ENCODE peak calls at places on chromosomes 13 and 19, in four cellular contexts. I, G, H and S are unnamed samples.

GRCh38 chr13:67296511-67296910 is 66.4 kb upstream of the PCDH9 start:
- DNase-seq in I (no peak), G (no peak), H (no peak), S (no peak)

GRCh38 chr13:46751811-46752635 is 44.9 kb downstream of the ESD start:
- DNase-seq in G (peak; percentile 57), I (no peak), H (no peak), S (no peak)

GRCh38 chr19:55358943-55359908 is 3.8 kb downstream of the GARIN5B start:
- DNase-seq in I (no peak), G (no peak), H (no peak), S (no peak)

GRCh38 chr19:56145698-56146097 is 4.6 kb downstream of the ZNF444 start:
- DNase-seq in G (no peak), H (no peak), I (no peak), S (no peak)

GRCh38 chr13:27783111-27783510 is 9.2 kb upstream of the GSX1 start:
- DNase-seq in H (no peak), G (no peak), I (no peak), S (no peak)

GRCh38 chr19:3759482-3760254 is 1.8 kb downstream of the APBA3 start:
- DNase-seq in I (no peak), G (no peak), H (no peak), S (no peak)

GRCh38 chr19:2695288-2695866 is 7.1 kb downstream of the GNG7 start:
- DNase-seq in G (no peak), I (no peak), H (peak; percentile 66), S (no peak)

GRCh38 chr13:43089912-43090498 is 66.6 kb downstream of the DNAJC15 start:
- DNase-seq in H (no peak), G (no peak), I (no peak), S (no peak)

GRCh38 chr19:13025819-13026477 is 30.7 kb downstream of the NFIX start:
- DNase-seq in G (no peak), H (no peak), I (no peak), S (no peak)

GRCh38 chr19:13027557-13027956 is 32.3 kb downstream of the NFIX start:
- DNase-seq in G (no peak), I (no peak), H (no peak), S (no peak)

GRCh38 chr19:13024958-13025653 is 29.8 kb downstream of the NFIX start:
- DNase-seq in I (no peak), H (no peak), G (no peak), S (no peak)

GRCh38 chr19:13027031-13027430 is 31.8 kb downstream of the NFIX start:
- DNase-seq in G (no peak), I (no peak), H (no peak), S (no peak)

DNA sequence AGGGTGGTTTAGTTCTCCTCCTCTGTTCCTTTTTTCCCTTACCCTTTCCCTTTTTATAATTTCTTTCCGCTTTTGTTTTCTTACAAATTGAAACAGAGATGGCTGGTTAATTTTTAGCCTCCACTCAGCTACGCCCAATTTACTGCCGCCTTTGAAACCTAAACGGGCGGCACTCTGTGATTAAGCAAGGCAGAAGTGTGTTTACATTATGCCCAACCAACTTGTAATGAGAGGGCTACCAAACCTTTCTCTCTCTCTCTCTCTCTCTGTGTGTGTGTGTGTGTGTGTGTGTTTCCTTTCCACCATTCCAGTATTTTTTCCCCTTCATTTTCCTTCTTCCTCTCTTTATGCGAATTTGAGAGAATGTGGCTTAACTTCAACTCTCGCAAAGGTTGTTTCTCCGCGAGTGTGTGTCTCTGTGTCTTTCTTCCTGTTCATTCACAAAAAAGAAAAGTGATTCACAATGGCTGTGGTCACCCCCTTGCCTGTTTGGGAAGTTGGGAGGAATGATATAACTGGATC is 31.3 kb downstream of the NFIX start:
- DNase-seq in I (no peak), H (no peak), G (no peak), S (no peak)
- H3K27ac ChIP-seq in I (peak overlapping the region; percentile 97), H (peak overlapping the region; percentile 65), G (no peak overlapping the region), S (no peak overlapping the region)

GRCh38 chr13:18995259-18995873 is 186.3 kb downstream of the TUBA3C start:
- DNase-seq in G (no peak), H (no peak), I (no peak), S (no peak)
- H3K9me3 ChIP-seq in G (no peaks in the 10 kb centered on the region), H (peaks cover 46% of the 10 kb centered on the region), I (peaks cover 3% of the 10 kb centered on the region), S (no peaks in the 10 kb centered on the region)

GRCh38 chr13:57635541-57635940 is 4.0 kb downstream of the PCDH17 start:
- DNase-seq in G (no peak), H (no peak), I (no peak), S (no peak)

GRCh38 chr13:57633141-57633949 is 1.8 kb downstream of the PCDH17 start:
- DNase-seq in H (peak; percentile 81), G (peak; percentile 23), I (no peak), S (no peak)

GRCh38 chr13:57636811-57637210 is 5.3 kb downstream of the PCDH17 start:
- DNase-seq in G (no peak), I (no peak), H (no peak), S (no peak)

GRCh38 chr13:57633950-57634828 is 2.6 kb downstream of the PCDH17 start:
- DNase-seq in H (peak; percentile 20), G (peak; percentile 20), I (no peak), S (no peak)

GRCh38 chr13:57634829-57635165 is 3.3 kb downstream of the PCDH17 start:
- DNase-seq in G (no peak), I (no peak), H (peak; percentile 19), S (no peak)
- H3K27ac ChIP-seq in G (no peak overlapping the region), I (no peak overlapping the region), H (peak overlapping the region; percentile 50), S (no peak overlapping the region)

DNA sequence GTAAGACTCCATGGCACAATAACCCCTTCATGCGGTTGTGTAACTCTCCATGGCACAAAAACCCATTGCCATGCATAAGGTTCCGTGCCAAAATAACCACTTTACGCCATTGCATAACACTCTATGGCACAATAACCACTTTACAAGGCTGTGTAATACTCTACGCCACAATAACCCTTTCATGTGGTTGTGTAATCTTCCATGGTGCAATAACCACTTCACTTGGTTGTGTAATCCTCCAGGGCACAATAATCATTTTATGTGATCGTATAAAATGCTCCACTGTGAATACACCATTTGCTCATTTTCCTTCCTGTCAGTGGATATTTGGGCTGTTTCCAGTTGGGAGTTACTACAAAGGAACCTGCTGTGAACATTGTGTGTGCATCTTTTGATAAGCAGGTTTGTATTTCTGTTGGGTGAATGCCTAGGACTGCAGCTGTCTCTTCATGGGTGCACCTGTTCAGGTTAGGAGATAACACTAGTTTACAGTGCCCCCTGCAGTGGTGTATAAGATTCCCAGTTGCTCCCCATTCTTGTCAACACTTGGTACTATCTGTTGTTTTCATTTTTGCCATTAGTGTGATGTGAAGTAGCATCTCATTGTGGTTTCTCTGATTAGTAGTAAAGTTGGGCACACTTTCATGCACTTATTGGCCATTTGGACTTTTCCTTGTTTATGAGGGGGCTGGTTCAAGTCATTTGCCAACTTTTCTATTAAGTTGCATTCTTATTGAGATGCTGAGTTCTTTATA is 21.1 kb upstream of the ZSCAN18 start:
- DNase-seq in H (no peak), I (no peak), G (no peak), S (no peak)
- H3K9me3 ChIP-seq in H (peaks cover 100% of the 10 kb centered on the region), I (peaks cover 87% of the 10 kb centered on the region), G (peaks cover 85% of the 10 kb centered on the region), S (peaks cover 57% of the 10 kb centered on the region)